ENCODE peak calls at places on chromosomes 16 and 17, in eight cellular contexts. W is fibroblast of villous mesenchyme, P is sigmoid colon, E is astrocyte of the cerebellum, B is B cell, X is right atrium auricular region, D is OCI-LY7, R is SK-N-SH. M is an unnamed sample.

GRCh38 chr16:2739555-2740435 is 12.6 kb upstream of the SRRM2 start:
- DNase-seq in W (no peak), P (no peak), E (no peak), B (no peak), X (no peak), D (no peak), R (no peak), M (no peak)

GRCh38 chr17:55601874-55602364 is 90.7 kb upstream of the SMIM36 start:
- DNase-seq in W (peak), P (no peak), E (peak), B (peak), X (no peak), D (peak), R (peak), M (no peak)

GRCh38 chr17:79624658-79625478 is 14.0 kb upstream of the RBFOX3 start:
- DNase-seq in W (no peak), P (peak), E (no peak), B (peak), X (no peak), D (no peak), R (peak), M (no peak)

GRCh38 chr16:19136549-19137196 is 22.9 kb downstream of the ITPRIPL2 start:
- DNase-seq in W (peak), P (peak), E (no peak), B (no peak), X (no peak), D (no peak), R (peak), M (no peak)

GRCh38 chr17:72244494-72244893 is 123.7 kb downstream of the SOX9 start:
- DNase-seq in W (no peak), P (no peak), E (no peak), B (no peak), X (no peak), D (no peak), R (no peak), M (no peak)

GRCh38 chr17:70390059-70390458 is 220.7 kb downstream of the KCNJ2 start:
- DNase-seq in W (peak), P (no peak), E (no peak), B (no peak), X (no peak), D (no peak), R (no peak), M (no peak)

GRCh38 chr16:86930663-86931062 is 352.3 kb downstream of the FOXL1 start:
- DNase-seq in W (no peak), P (no peak), E (no peak), B (no peak), X (no peak), D (no peak), R (no peak), M (no peak)

GRCh38 chr17:58677204-58677880 is 14.5 kb downstream of the TEX14 start:
- DNase-seq in W (no peak), P (no peak), E (peak), B (no peak), X (no peak), D (no peak), R (no peak), M (no peak)

GRCh38 chr16:88702364-88703210 is 3.6 kb downstream of the RNF166 start:
- DNase-seq in W (no peak), P (no peak), E (no peak), B (no peak), X (no peak), D (peak), R (no peak), M (no peak)

GRCh38 chr17:47918003-47918402 is 22.0 kb downstream of the SP2 start:
- DNase-seq in W (no peak), P (no peak), E (no peak), B (no peak), X (no peak), D (no peak), R (no peak), M (no peak)

GRCh38 chr16:16018705-16019104 is 69.3 kb downstream of the ABCC1 start:
- DNase-seq in W (peak), P (no peak), E (no peak), B (no peak), X (no peak), D (no peak), R (no peak), M (no peak)

GRCh38 chr17:7393613-7394451 is 493 bp downstream of the PLSCR3 start:
- DNase-seq in W (no peak), P (peak), E (no peak), B (peak), X (no peak), D (peak), R (peak), M (no peak)

GRCh38 chr17:63524051-63524450 is 893 bp downstream of the KCNH6 start:
- DNase-seq in W (no peak), P (no peak), E (no peak), B (no peak), X (no peak), D (no peak), R (no peak), M (no peak)
- TF ChIP-seq CTCF in W (no peak), P (no peak), E (no peak), B (no peak), X (no peak), D (no peak), R (no peak), M (no peak)

DNA sequence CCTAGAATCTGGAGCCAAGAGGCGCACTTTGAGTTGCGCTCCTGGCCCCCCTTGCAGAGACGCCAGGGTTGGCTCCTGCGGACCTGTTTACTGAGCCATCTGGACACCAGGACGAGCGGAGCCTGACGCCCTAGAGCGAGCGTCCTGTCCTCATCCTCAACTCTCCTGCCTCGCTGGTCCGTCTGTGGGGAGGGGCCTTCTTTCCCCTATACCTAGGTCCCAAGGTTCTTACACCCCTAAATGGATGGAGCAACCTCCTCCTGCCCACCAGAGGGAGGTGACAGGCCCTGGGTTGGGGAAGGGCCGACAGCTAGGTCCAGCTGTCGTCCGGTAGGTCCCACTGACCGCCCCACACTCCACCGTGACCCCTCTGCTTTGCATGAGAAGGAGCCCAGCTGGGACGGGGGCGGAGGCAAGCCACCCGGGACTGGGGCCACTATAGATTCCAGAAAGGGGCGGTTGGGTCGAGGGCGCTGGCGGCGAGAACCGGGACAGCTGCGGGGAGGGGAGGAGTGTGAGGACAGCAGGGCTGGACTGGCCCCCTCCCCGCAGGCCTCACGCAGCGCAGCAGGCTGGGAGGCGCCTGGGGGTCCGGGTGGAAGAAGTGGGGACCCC is 3.0 kb upstream of the LHX1 start:
- DNase-seq in W (no peak), P (no peak), E (no peak), B (peak), X (no peak), D (no peak), R (peak), M (no peak)
- TF ChIP-seq CTCF in W (no peak), P (no peak), E (no peak), B (no peak), X (no peak), D (no peak), R (no peak), M (no peak)

GRCh38 chr17:38868968-38869646 is 751 bp upstream of the LASP1 start:
- DNase-seq in W (peak), P (peak), E (peak), B (peak), X (peak), D (peak), R (peak), M (no peak)
- TF ChIP-seq CTCF in W (no peak), P (no peak), E (peak), B (peak), X (no peak), D (peak), R (peak), M (peak)

DNA sequence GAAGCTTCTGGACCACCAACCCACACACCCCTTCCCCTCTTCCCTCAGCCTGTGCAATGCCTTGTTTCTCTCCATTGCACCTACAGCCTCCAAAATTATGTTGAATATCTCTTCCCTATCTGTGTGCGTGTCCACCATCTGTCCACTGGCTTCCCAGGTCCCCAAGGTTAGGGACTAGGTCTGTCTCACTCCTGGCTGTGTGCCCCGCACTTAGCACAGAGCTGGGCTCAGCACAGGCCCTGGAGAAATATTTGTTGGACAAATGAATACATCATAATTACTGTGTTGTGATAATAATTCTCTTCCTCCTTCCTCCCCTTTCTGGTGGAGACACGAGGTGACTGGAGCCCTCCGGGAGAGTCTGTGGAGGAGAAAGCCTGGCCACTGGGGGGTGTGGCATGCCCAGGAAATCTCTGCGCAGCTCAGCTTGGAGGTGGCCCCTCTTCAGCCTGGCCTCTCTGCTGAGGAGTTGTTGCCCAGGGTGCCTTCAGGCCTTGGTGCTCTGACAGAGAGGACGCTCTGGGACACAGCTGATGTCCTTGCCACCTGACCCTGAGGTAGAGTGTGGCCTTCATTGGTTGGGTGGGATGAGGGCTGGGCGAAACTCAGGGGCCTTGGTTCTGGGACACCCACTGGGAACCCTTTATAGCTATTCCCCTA is 3.3 kb upstream of the BRD7 start:
- DNase-seq in W (peak), P (no peak), E (no peak), B (no peak), X (no peak), D (no peak), R (peak), M (no peak)
- TF ChIP-seq CTCF in W (peak), P (peak), E (peak), B (no peak), X (no peak), D (no peak), R (peak), M (peak)

M was measured in retinal pigment epithelial cell.